ENCODE peak calls at places on chromosomes 2 and 18, in four cellular contexts. U is NCI-H510A, O is GM20000, L is lower leg skin. F is an unnamed sample.

GRCh38 chr2:126932529-126932928 is 33.8 kb downstream of the TEX51 start:
- DNase-seq in U (no peak), O (no peak), L (no peak), F (no peak)

GRCh38 chr2:135820003-135820618 is 16.9 kb downstream of the LCT start:
- DNase-seq in U (peak), O (peak), L (no peak), F (no peak)

GRCh38 chr2:231522418-231523180 is 7.6 kb downstream of the NMUR1 start:
- DNase-seq in U (no peak), O (no peak), L (no peak), F (peak)

GRCh38 chr2:220297093-220297492 is 669.7 kb downstream of the SLC4A3 start:
- DNase-seq in U (no peak), O (no peak), L (no peak), F (no peak)

GRCh38 chr18:9734189-9734588 is 26.1 kb downstream of the RAB31 start:
- DNase-seq in U (no peak), O (no peak), L (no peak), F (no peak)

GRCh38 chr2:194815475-194815874 is 841.6 kb upstream of the SLC39A10 start:
- DNase-seq in U (no peak), O (no peak), L (no peak), F (no peak)

GRCh38 chr2:101985101-101985792 is 6.5 kb upstream of the IL1R2 start:
- DNase-seq in U (no peak), O (no peak), L (no peak), F (no peak)

GRCh38 chr2:210660-211059 is 53.2 kb downstream of the SH3YL1 start:
- DNase-seq in U (no peak), O (no peak), L (no peak), F (no peak)

GRCh38 chr2:7430869-7431641 is 513.8 kb downstream of the RNF144A start:
- DNase-seq in U (peak), O (peak), L (peak), F (peak)

GRCh38 chr2:219149667-219150066 is 10.9 kb downstream of the NHEJ1 start:
- DNase-seq in U (peak), O (no peak), L (no peak), F (no peak)

GRCh38 chr2:33209976-33210375 is 263.2 kb downstream of the LTBP1 start:
- DNase-seq in U (no peak), O (no peak), L (no peak), F (no peak)

GRCh38 chr2:203623616-203624015 is 82.8 kb upstream of the CD28 start:
- DNase-seq in U (peak), O (no peak), L (no peak), F (no peak)

GRCh38 chr2:237760506-237761502 is 37.8 kb upstream of the RBM44 start:
- DNase-seq in U (no peak), O (no peak), L (peak), F (no peak)

GRCh38 chr2:13676269-13676668 is 956.2 kb upstream of the LRATD1 start:
- DNase-seq in U (no peak), O (no peak), L (no peak), F (no peak)